ENCODE peak calls at places on chromosomes 1 and 21, in six cellular contexts. Z is BJ, O is fibroblast of mammary gland, V is foreskin fibroblast, A is ascending aorta, R is lower lobe of right lung. K is an unnamed sample.

GRCh38 chr1:206785366-206785765 is 13.1 kb upstream of the IL10 start:
- DNase-seq in Z (no peak), O (no peak), V (no peak), A (no peak), R (no peak), K (no peak)

GRCh38 chr21:35257413-35257812 is 208.3 kb upstream of the RUNX1 start:
- DNase-seq in Z (no peak), O (peak; percentile 97), V (peak; percentile 95), A (no peak), R (peak; percentile 48), K (peak; percentile 98)

GRCh38 chr1:175521265-175522040 is 221.9 kb downstream of the TNR start:
- DNase-seq in Z (no peak), O (no peak), V (no peak), A (no peak), R (no peak), K (no peak)

GRCh38 chr1:227306689-227307088 is 11.6 kb downstream of the CDC42BPA start:
- DNase-seq in Z (no peak), O (no peak), V (no peak), A (no peak), R (no peak), K (no peak)

GRCh38 chr1:26328597-26328996 is 10.8 kb downstream of the CD52 start:
- DNase-seq in Z (no peak), O (no peak), V (no peak), A (no peak), R (no peak), K (no peak)

GRCh38 chr21:14995695-14996490 is 68.9 kb downstream of the NRIP1 start:
- DNase-seq in Z (no peak), O (peak; percentile 44), V (peak; percentile 31), A (no peak), R (no peak), K (peak; percentile 89)

GRCh38 chr1:1947493-1947892 is 28.4 kb upstream of the TMEM52 start:
- DNase-seq in Z (no peak), O (no peak), V (no peak), A (no peak), R (peak; percentile 66), K (no peak)

GRCh38 chr1:14850563-14850962 is 252.1 kb downstream of the KAZN start:
- DNase-seq in Z (no peak), O (no peak), V (no peak), A (no peak), R (no peak), K (no peak)

GRCh38 chr1:2314297-2314802 is 77.0 kb downstream of the MORN1 start:
- DNase-seq in Z (no peak), O (no peak), V (peak; percentile 86), A (no peak), R (peak; percentile 79), K (peak; percentile 36)

GRCh38 chr1:9317591-9318331 is 25.1 kb downstream of the SPSB1 start:
- DNase-seq in Z (no peak), O (peak; percentile 66), V (peak; percentile 58), A (no peak), R (no peak), K (peak; percentile 64)

GRCh38 chr1:17046043-17046657 is 7.7 kb downstream of the SDHB start:
- DNase-seq in Z (peak; percentile 8), O (peak; percentile 77), V (peak; percentile 73), A (no peak), R (no peak), K (peak; percentile 83)

GRCh38 chr1:13801711-13802486 is 101.9 kb downstream of the PRDM2 start:
- DNase-seq in Z (no peak), O (no peak), V (no peak), A (no peak), R (no peak), K (no peak)

GRCh38 chr1:235004840-235005391 is 123.7 kb downstream of the TOMM20 start:
- DNase-seq in Z (no peak), O (no peak), V (no peak), A (no peak), R (no peak), K (no peak)

GRCh38 chr1:35666916-35667315 is 25.6 kb upstream of the PSMB2 start:
- DNase-seq in Z (no peak), O (no peak), V (no peak), A (no peak), R (no peak), K (no peak)

GRCh38 chr1:2646837-2647236 is 14.0 kb upstream of the MMEL1 start:
- DNase-seq in Z (no peak), O (no peak), V (no peak), A (no peak), R (no peak), K (no peak)

GRCh38 chr1:152107289-152107983 is 7.8 kb downstream of the TCHH start:
- DNase-seq in Z (no peak), O (no peak), V (no peak), A (no peak), R (no peak), K (no peak)

GRCh38 chr1:91844862-91845528 is 41.0 kb downstream of the TGFBR3 start:
- DNase-seq in Z (peak; percentile 99), O (peak; percentile 98), V (peak; percentile 96), A (no peak), R (no peak), K (peak; percentile 98)

GRCh38 chr1:222976453-222976852 is 161.6 kb downstream of the DISP1 start:
- DNase-seq in Z (no peak), O (peak; percentile 67), V (peak; percentile 16), A (no peak), R (no peak), K (peak; percentile 33)

GRCh38 chr1:72827285-72827684 is 544.9 kb upstream of the NEGR1 start:
- DNase-seq in Z (no peak), O (peak; percentile 41), V (peak; percentile 55), A (no peak), R (no peak), K (peak; percentile 8)

GRCh38 chr1:116489231-116489697 is 81.6 kb downstream of the CD58 start:
- DNase-seq in Z (no peak), O (no peak), V (peak; percentile 43), A (no peak), R (no peak), K (no peak)

GRCh38 chr1:156122519-156123355 is 8.2 kb downstream of the LMNA start:
- DNase-seq in Z (peak; percentile 65), O (peak; percentile 96), V (peak; percentile 92), A (peak; percentile 71), R (peak; percentile 75), K (peak; percentile 90)

GRCh38 chr1:217897121-217897520 is 266.0 kb downstream of the SPATA17 start:
- DNase-seq in Z (no peak), O (no peak), V (no peak), A (no peak), R (no peak), K (no peak)

GRCh38 chr21:17798796-17799195 is 20.4 kb downstream of the C21orf91 start:
- DNase-seq in Z (no peak), O (no peak), V (no peak), A (no peak), R (no peak), K (peak; percentile 11)

GRCh38 chr1:236861560-236862230 is 66.6 kb downstream of the MTR start:
- DNase-seq in Z (no peak), O (peak; percentile 32), V (peak; percentile 43), A (no peak), R (no peak), K (peak; percentile 13)

GRCh38 chr1:162922196-162922595 is 61.2 kb upstream of the CCDC190 start:
- DNase-seq in Z (no peak), O (no peak), V (peak; percentile 35), A (no peak), R (no peak), K (peak; percentile 35)

GRCh38 chr1:188027613-188028012 is 1198.9 kb downstream of the PLA2G4A start:
- DNase-seq in Z (peak; percentile 26), O (peak; percentile 81), V (peak; percentile 62), A (no peak), R (no peak), K (peak; percentile 7)

DNA sequence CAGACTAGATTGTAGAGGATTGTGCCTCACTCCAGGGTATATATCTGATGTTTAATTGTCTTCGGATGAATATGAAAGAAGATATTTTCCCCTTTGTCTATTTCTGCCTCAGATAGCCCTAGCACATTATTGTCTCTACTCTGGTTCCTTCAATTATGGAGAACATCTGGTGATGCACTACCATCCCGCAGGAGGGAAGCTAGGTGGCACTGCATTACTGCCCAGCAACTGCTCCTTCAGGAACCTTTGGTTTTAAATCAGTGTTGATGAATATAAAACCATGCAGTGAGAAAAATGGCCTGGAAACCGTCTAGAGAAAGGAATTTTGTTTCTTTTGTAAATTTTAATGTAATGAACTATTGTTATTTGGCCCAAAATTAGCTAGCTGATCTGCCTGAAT is 68.5 kb downstream of the GPR88 start:
- DNase-seq in Z (no peak), O (peak; percentile 71), V (peak; percentile 68), A (no peak), R (no peak), K (peak; percentile 76)
- TF ChIP-seq CTCF in Z (peak; percentile 77), O (peak; percentile 78), V (peak; percentile 70), A (peak; percentile 61), R (peak; percentile 62), K (peak; percentile 83)

DNA sequence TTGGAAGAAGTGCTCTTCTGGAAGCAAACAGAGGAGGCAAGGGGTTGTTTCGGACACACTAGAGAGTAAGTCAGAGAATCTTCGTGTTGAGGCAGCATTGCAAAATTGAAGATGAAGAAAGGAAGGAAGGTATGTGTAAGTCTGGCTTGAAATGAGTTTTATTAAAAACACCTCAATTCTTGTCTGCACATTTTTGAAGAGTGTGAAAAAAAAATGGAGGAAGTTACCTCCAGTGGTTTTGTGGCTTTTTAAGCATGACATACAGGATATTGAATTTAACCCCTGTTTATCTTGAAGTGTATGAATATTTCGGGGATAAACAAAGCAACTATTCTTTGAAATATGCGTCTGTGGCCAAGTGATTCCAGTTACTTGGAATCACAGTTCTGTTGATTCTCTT is 203.2 kb upstream of the SGIP1 start:
- DNase-seq in Z (no peak), O (no peak), V (no peak), A (no peak), R (no peak), K (peak; percentile 26)
- TF ChIP-seq CTCF in Z (no peak), O (no peak), V (no peak), A (no peak), R (no peak), K (no peak)

GRCh38 chr21:41169258-41169576 is 1.3 kb downstream of the BACE2 start:
- DNase-seq in Z (no peak), O (no peak), V (no peak), A (no peak), R (no peak), K (no peak)

GRCh38 chr21:41168391-41169257 is 664 bp downstream of the BACE2 start:
- DNase-seq in Z (no peak), O (peak; percentile 62), V (peak; percentile 61), A (no peak), R (peak; percentile 55), K (peak; percentile 75)

GRCh38 chr21:41169701-41170100 is 1.7 kb downstream of the BACE2 start:
- DNase-seq in Z (no peak), O (peak; percentile 42), V (no peak), A (no peak), R (no peak), K (peak; percentile 60)

GRCh38 chr21:41166947-41167346 is 1.0 kb upstream of the BACE2 start:
- DNase-seq in Z (no peak), O (no peak), V (peak; percentile 6), A (no peak), R (no peak), K (peak; percentile 15)

GRCh38 chr21:41167348-41168342 is at the start of gene BACE2:
- DNase-seq in Z (no peak), O (peak; percentile 67), V (peak; percentile 83), A (no peak), R (peak; percentile 79), K (peak; percentile 70)
- TF ChIP-seq CTCF in Z (peak; percentile 10), O (no peak), V (peak; percentile 39), A (peak; percentile 68), R (peak; percentile 50), K (peak; percentile 55)

GRCh38 chr1:4627353-4627752 is 27.1 kb upstream of the AJAP1 start:
- DNase-seq in Z (no peak), O (no peak), V (no peak), A (no peak), R (no peak), K (no peak)
- TF ChIP-seq CTCF in Z (no peak), O (no peak), V (no peak), A (no peak), R (no peak), K (no peak)